ENCODE peak calls at places on chromosomes 3 and 15, in ten cellular contexts. E is GM12878, S is choroid plexus epithelial cell, X is BJ, T is left lung, H is foreskin fibroblast, A is BE2C, G is A549, I is neural progenitor cell, R is kidney epithelial cell. L is an unnamed sample.

GRCh38 chr3:12440927-12441326 is 43.4 kb upstream of the TSEN2 start:
- DNase-seq in E (no peak), S (peak; percentile 59), X (no peak), T (peak; percentile 50), H (peak; percentile 51), A (peak; percentile 84), G (no peak), I (no peak), R (no peak), L (no peak)

GRCh38 chr3:30643763-30644462 is 37.5 kb downstream of the TGFBR2 start:
- DNase-seq in E (no peak), S (no peak), X (no peak), T (no peak), H (no peak), A (no peak), G (no peak), I (no peak), R (no peak), L (no peak)

GRCh38 chr3:65439641-65440040 is 599.1 kb downstream of the MAGI1 start:
- DNase-seq in E (no peak), S (peak; percentile 85), X (no peak), T (peak; percentile 36), H (peak; percentile 50), A (peak; percentile 69), G (peak; percentile 7), I (peak; percentile 80), R (peak; percentile 18), L (peak; percentile 22)

GRCh38 chr15:31367730-31368344 is 41.2 kb downstream of the KLF13 start:
- DNase-seq in E (no peak), S (no peak), X (no peak), T (no peak), H (no peak), A (no peak), G (no peak), I (no peak), R (no peak), L (no peak)

GRCh38 chr15:58666957-58667356 is 82.5 kb downstream of the ADAM10 start:
- DNase-seq in E (no peak), S (peak; percentile 59), X (no peak), T (no peak), H (peak; percentile 22), A (no peak), G (no peak), I (no peak), R (no peak), L (no peak)

GRCh38 chr3:193857996-193858395 is 265.0 kb downstream of the OPA1 start:
- DNase-seq in E (no peak), S (peak; percentile 96), X (peak; percentile 59), T (no peak), H (peak; percentile 67), A (no peak), G (no peak), I (no peak), R (no peak), L (no peak)

GRCh38 chr3:101141135-101141534 is 147.9 kb upstream of the ABI3BP start:
- DNase-seq in E (no peak), S (no peak), X (no peak), T (no peak), H (no peak), A (no peak), G (no peak), I (no peak), R (no peak), L (no peak)

GRCh38 chr15:78353093-78353492 is 12.9 kb downstream of the CRABP1 start:
- DNase-seq in E (peak; percentile 2), S (peak; percentile 21), X (no peak), T (no peak), H (no peak), A (peak; percentile 57), G (peak; percentile 80), I (no peak), R (no peak), L (no peak)

GRCh38 chr3:152241142-152242067 is 27.3 kb upstream of the MBNL1 start:
- DNase-seq in E (no peak), S (peak; percentile 54), X (no peak), T (no peak), H (peak; percentile 33), A (no peak), G (no peak), I (no peak), R (no peak), L (peak; percentile 34)
- TF ChIP-seq CTCF in E (no peak), S (no peak), X (no peak), T (no peak), H (no peak), A (no peak), G (no peak), I (no peak), R (no peak), L (no peak)

GRCh38 chr15:41215708-41216107 is 14.8 kb downstream of the EXD1 start:
- DNase-seq in E (no peak), S (no peak), X (no peak), T (no peak), H (no peak), A (no peak), G (no peak), I (no peak), R (no peak), L (no peak)

GRCh38 chr15:41218851-41219250 is 11.7 kb downstream of the EXD1 start:
- DNase-seq in E (no peak), S (no peak), X (no peak), T (no peak), H (no peak), A (no peak), G (no peak), I (no peak), R (no peak), L (no peak)

DNA sequence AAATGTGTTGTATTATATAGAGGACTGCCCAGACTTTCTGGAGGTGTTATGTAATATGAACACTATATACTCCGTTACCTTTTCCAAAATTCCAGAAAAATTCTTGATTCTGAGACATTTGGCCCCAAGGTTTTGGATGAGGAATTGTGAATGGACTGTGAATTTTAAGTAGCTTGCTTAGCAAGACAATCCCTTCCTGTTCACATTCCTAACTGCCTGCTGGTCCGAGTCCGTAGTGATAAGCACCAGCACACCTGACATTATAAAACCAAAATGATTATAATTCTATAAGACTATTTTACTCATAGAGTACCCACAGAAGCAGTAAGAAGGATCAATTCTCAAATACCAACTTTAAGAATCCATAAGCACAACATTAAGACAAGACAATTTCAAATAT is 11.2 kb downstream of the EXD1 start:
- DNase-seq in E (no peak), S (no peak), X (no peak), T (no peak), H (no peak), A (no peak), G (no peak), I (no peak), R (no peak), L (no peak)
- H3K4me3 ChIP-seq in E (no peak overlapping the region), S (no peak overlapping the region), X (no peak overlapping the region), T (no peak overlapping the region), H (no peak overlapping the region), A (no peak overlapping the region), G (no peak overlapping the region), I (no peak overlapping the region), R (no peak overlapping the region), L (no peak overlapping the region)

GRCh38 chr3:103794656-103795055 is 1359.8 kb downstream of the ZPLD1 start:
- DNase-seq in E (no peak), S (no peak), X (no peak), T (no peak), H (no peak), A (peak; percentile 18), G (no peak), I (peak; percentile 42), R (no peak), L (no peak)
- TF ChIP-seq CTCF in E (peak; percentile 29), S (no peak), X (no peak), T (no peak), H (no peak), A (peak; percentile 74), G (no peak), I (peak; percentile 51), R (peak; percentile 20), L (peak; percentile 30)

GRCh38 chr15:66705277-66705927 is 3.4 kb downstream of the SMAD6 start:
- DNase-seq in E (no peak), S (no peak), X (no peak), T (no peak), H (no peak), A (no peak), G (no peak), I (no peak), R (no peak), L (no peak)

GRCh38 chr15:66706225-66706732 is 4.2 kb downstream of the SMAD6 start:
- DNase-seq in E (no peak), S (peak; percentile 64), X (no peak), T (no peak), H (peak; percentile 38), A (peak; percentile 87), G (no peak), I (peak; percentile 78), R (no peak), L (no peak)

GRCh38 chr15:66707310-66708160 is 5.5 kb downstream of the SMAD6 start:
- DNase-seq in E (no peak), S (peak; percentile 62), X (no peak), T (no peak), H (peak; percentile 40), A (peak; percentile 89), G (peak; percentile 63), I (peak; percentile 88), R (no peak), L (no peak)

GRCh38 chr15:66708389-66708788 is 6.4 kb downstream of the SMAD6 start:
- DNase-seq in E (no peak), S (no peak), X (no peak), T (no peak), H (no peak), A (no peak), G (no peak), I (no peak), R (no peak), L (no peak)

GRCh38 chr15:66706840-66707239 is 4.8 kb downstream of the SMAD6 start:
- DNase-seq in E (no peak), S (no peak), X (no peak), T (no peak), H (no peak), A (no peak), G (no peak), I (peak; percentile 19), R (no peak), L (no peak)
- H3K4me3 ChIP-seq in E (no peak overlapping the region), S (peak overlapping the region; percentile 28), X (peak overlapping the region; percentile 82), T (peak overlapping the region; percentile 6), H (peak overlapping the region; percentile 82), A (peak overlapping the region; percentile 72), G (peak overlapping the region; percentile 90), I (no peak overlapping the region), R (no peak overlapping the region), L (no peak overlapping the region)

DNA sequence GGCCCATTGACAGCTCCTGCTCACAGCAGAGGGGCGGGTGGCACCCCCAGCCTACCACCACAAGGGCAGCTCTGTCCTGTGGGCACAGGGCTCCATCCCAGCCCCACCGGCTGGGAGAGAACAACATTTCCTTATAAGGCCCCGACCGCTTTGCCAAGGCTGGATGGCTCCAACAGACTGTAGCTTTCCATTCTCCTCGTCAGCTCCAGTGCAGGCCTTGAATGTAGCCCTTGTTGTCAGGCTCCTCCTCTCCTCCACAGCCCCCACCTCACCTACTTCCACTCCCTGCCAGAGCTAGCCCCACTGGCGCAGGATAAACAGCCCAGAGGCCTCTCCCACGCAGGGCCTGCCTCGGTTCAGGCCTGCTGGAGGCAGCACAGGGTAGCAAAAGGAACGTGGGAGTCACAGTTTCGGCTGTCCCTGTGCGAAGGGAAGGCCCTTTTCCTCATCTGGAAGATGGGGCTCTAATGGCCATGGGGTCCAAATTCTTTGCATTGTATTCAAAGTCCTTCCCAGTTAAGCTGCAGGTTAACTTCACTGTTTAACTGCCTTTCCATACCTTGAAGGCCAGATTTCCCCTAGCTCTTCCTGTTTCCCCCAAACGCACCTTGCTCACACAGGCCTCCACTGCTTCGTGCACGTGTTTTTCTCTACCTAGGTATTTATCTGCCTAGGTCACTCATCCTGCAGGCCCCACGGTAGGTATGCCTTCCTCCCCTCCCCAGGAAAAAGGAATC is 101.6 kb upstream of the LPP start:
- DNase-seq in E (no peak), S (peak; percentile 72), X (no peak), T (peak; percentile 74), H (no peak), A (peak; percentile 19), G (no peak), I (peak; percentile 67), R (no peak), L (no peak)
- TF ChIP-seq CTCF in E (no peak), S (peak; percentile 53), X (no peak), T (no peak), H (no peak), A (peak; percentile 19), G (no peak), I (peak; percentile 41), R (peak; percentile 36), L (no peak)

L was measured in GM06990.